ENCODE peak calls at places on chromosomes 4 and X, in five cellular contexts. W is K562, E is HCT116, V is SK-N-SH, L is GM12878. T is an unnamed sample.

GRCh38 chr4:174999407-174999806 is 81.2 kb downstream of the ADAM29 start:
- DNase-seq in W (no peak), E (no peak), L (no peak), V (no peak), T (no peak)

GRCh38 chrX:54043696-54044125 is 562 bp downstream of the PHF8 start:
- DNase-seq in W (peak), V (peak), L (no peak), E (no peak), T (no peak)

GRCh38 chrX:135543924-135544323 is 23.5 kb downstream of the INTS6L start:
- DNase-seq in W (peak), L (no peak), V (no peak), E (no peak), T (no peak)

GRCh38 chrX:69152398-69152797 is 12.9 kb downstream of the PJA1 start:
- DNase-seq in W (no peak), V (peak), E (no peak), L (no peak), T (no peak)

GRCh38 chr4:83011779-83012630 is 1.4 kb upstream of the LIN54 start:
- DNase-seq in L (no peak), W (no peak), V (no peak), E (no peak), T (no peak)

GRCh38 chr4:140856692-140857091 is 100.5 kb upstream of the TBC1D9 start:
- DNase-seq in L (no peak), E (peak), V (no peak), W (no peak), T (no peak)

GRCh38 chrX:101206471-101206870 is 13.1 kb upstream of the DRP2 start:
- DNase-seq in W (peak), E (peak), L (no peak), V (peak), T (peak)

GRCh38 chrX:35726176-35726575 is 72.0 kb upstream of the MAGEB16 start:
- DNase-seq in E (no peak), W (no peak), V (no peak), L (no peak), T (no peak)

GRCh38 chr4:173001571-173001970 is 167.0 kb upstream of the GALNT7 start:
- DNase-seq in V (no peak), L (no peak), W (no peak), E (no peak), T (no peak)

GRCh38 chrX:54180403-54180802 is 2.7 kb downstream of the FAM120C start:
- DNase-seq in E (no peak), W (no peak), V (no peak), L (no peak), T (no peak)

GRCh38 chr4:17854076-17854475 is 43.3 kb downstream of the NCAPG start:
- DNase-seq in W (no peak), E (no peak), V (no peak), L (no peak), T (no peak)

GRCh38 chr4:147110968-147111367 is 165.3 kb upstream of the TTC29 start:
- DNase-seq in V (peak), E (no peak), L (no peak), W (no peak), T (no peak)

GRCh38 chr4:156146581-156146980 is 192.9 kb upstream of the CTSO start:
- DNase-seq in V (no peak), W (no peak), E (no peak), L (no peak), T (no peak)

DNA sequence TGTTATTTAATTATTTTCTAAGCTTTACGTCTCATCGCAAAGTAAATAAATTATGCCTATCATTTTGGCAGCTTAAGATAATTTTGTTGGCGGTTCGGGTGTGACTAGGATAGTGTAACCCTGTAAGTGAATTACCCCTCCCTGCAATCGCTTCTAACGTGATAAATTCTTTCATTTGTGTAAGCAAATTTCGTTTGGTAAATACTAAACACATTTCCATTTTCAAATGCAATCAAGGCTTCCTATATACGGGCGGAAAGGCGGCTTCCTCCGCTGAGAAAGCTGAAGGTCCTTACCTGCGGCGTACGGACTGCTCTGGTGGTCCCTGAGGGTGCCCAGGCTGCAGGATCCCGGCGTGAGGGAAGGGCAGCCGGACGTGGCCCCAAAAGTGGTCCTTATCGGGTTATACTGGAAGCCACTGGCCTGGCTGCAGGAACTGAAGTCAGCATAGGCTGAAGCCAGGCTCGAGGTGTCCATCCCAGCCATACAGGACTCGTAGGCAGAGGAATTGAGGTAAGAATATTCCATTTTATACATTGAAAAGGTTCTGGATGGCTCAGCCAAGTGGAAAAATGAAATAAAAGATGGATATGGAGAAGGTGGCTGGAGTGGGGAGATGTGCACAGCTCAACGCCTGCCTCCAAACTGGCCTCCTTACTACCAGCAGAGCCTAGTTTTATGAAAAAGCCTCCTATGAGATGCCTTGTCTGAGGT is at the start of gene PHOX2B:
- DNase-seq in V (peak), E (no peak), L (no peak), W (no peak), T (no peak)
- TF ChIP-seq SIN3A in V (no peak), E (no peak), L (no peak), W (no peak), T (no peak)

GRCh38 chr4:81818385-81818784 is 346.7 kb upstream of the RASGEF1B start:
- DNase-seq in V (no peak), L (no peak), E (no peak), W (no peak), T (no peak)

GRCh38 chr4:81811562-81812293 is 340.0 kb upstream of the RASGEF1B start:
- DNase-seq in W (no peak), V (no peak), E (no peak), L (no peak), T (no peak)

GRCh38 chr4:81816362-81816761 is 344.7 kb upstream of the RASGEF1B start:
- DNase-seq in E (no peak), W (no peak), V (no peak), L (no peak), T (no peak)

DNA sequence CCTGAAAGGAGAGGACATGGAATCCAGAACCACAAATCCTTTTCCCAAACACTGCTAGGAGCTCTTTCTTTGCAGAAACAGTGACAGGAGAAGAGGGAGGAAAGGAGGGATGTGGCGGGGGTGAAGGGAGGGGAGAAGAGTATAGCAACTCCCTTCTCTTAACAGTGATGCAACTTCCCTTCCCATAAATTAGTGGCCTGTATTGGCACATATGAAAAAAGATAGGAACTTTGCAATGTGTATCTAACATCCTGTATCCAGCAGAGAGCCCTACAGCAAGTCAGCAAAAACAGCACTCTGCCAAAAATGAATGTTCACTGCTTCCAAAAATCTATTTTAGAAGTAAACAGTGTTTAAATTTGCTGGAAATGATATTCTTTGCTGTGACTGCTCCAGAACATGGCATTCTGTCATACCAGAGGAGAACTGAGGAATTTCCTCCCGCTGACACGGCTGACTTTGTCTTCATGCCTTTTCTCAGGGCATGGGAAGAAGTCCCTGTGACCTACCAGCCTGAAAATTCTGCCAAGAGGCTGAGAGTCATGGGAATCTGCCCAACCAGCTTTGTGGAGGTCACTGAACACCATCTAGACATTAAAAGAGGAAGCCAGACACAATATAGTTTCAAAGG is 343.3 kb upstream of the RASGEF1B start:
- DNase-seq in V (no peak), E (no peak), L (no peak), W (no peak), T (no peak)
- TF ChIP-seq SIN3A in V (no peak), E (no peak), L (no peak), W (no peak), T (no peak)

GRCh38 chr4:187354740-187355139 is 631.1 kb upstream of the FAT1 start:
- DNase-seq in V (no peak), W (no peak), E (no peak), L (no peak), T (no peak)

GRCh38 chr4:187357861-187358260 is 634.2 kb upstream of the FAT1 start:
- DNase-seq in V (no peak), W (no peak), E (no peak), L (no peak), T (no peak)

GRCh38 chr4:187362937-187363336 is 632.6 kb upstream of the ZFP42 start:
- DNase-seq in V (no peak), E (no peak), L (no peak), W (no peak), T (no peak)

GRCh38 chr4:187357045-187357643 is 633.5 kb upstream of the FAT1 start:
- DNase-seq in V (no peak), W (no peak), E (no peak), L (no peak), T (no peak)
- TF ChIP-seq SIN3A in V (no peak), W (no peak), E (no peak), L (no peak), T (no peak)

GRCh38 chr4:76851375-76851774 is 46.6 kb downstream of the SOWAHB start:
- DNase-seq in W (no peak), V (no peak), E (no peak), L (no peak), T (no peak)
- TF ChIP-seq SIN3A in W (no peak), V (no peak), E (no peak), L (no peak), T (no peak)

GRCh38 chr4:74516321-74516720 is 71.4 kb downstream of the AREG start:
- DNase-seq in L (no peak), E (no peak), W (no peak), V (no peak), T (no peak)
- TF ChIP-seq SIN3A in L (no peak), E (no peak), W (no peak), V (no peak), T (no peak)

DNA sequence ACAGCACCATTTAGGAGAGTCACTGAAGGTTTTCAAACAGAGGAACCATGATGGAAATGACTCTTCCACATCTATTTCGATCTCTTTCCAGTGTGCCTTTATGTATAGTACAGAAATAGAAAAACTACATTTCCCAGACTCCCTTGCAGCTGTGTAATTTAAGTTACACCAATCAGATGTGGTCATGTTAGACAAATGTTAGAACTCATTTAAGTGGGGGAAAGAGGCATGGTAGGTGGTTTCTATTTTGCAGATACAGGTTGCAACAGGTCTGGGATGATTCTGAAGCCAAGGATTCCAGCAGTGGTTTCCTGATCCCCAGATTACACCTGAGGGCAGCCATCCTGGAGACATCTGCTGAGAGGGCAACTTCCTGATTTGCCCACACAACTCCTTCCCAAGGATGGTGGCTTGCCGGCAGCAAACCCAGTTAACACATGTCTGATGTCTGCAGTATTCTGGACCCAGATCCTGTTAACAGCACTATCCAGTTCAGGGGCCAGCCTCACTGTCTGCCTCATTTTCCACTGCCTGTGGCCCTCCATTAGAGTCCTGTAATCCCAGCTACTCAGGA is 38.7 kb upstream of the PDK3 start:
- DNase-seq in L (no peak), W (peak), E (no peak), V (peak), T (no peak)
- TF ChIP-seq SIN3A in L (no peak), W (no peak), E (no peak), V (no peak), T (no peak)

GRCh38 chrX:97763391-97763790 is 879.7 kb downstream of the RPA4 start:
- DNase-seq in E (no peak), W (no peak), V (no peak), L (no peak), T (no peak)

GRCh38 chrX:97766496-97767095 is 882.9 kb downstream of the RPA4 start:
- DNase-seq in E (no peak), W (no peak), L (no peak), V (no peak), T (no peak)
- TF ChIP-seq SIN3A in E (no peak), W (no peak), L (no peak), V (no peak), T (no peak)

GRCh38 chr4:142519342-142519741 is 326.8 kb downstream of the INPP4B start:
- DNase-seq in W (no peak), L (no peak), E (no peak), V (peak), T (no peak)
- TF ChIP-seq SIN3A in W (no peak), L (no peak), E (no peak), V (no peak), T (no peak)

GRCh38 chr4:94468093-94468492 is 16.4 kb downstream of the PDLIM5 start:
- DNase-seq in E (no peak), W (no peak), L (no peak), V (no peak), T (no peak)

GRCh38 chr4:94475794-94476193 is 24.1 kb downstream of the PDLIM5 start:
- DNase-seq in L (no peak), W (no peak), E (no peak), V (no peak), T (no peak)

GRCh38 chr4:94466923-94467322 is 15.2 kb downstream of the PDLIM5 start:
- DNase-seq in V (no peak), E (no peak), L (no peak), W (no peak), T (no peak)

GRCh38 chr4:94469221-94469784 is 17.6 kb downstream of the PDLIM5 start:
- DNase-seq in L (no peak), E (no peak), W (no peak), V (no peak), T (no peak)

GRCh38 chr4:94472056-94472826 is 20.5 kb downstream of the PDLIM5 start:
- DNase-seq in V (no peak), L (no peak), E (no peak), W (no peak), T (no peak)
- TF ChIP-seq SIN3A in V (no peak), L (no peak), E (no peak), W (no peak), T (no peak)

GRCh38 chr4:35365186-35365585 is 879.1 kb downstream of the ARAP2 start:
- DNase-seq in L (no peak), E (no peak), V (no peak), W (no peak), T (no peak)
- TF ChIP-seq SIN3A in L (no peak), E (no peak), V (no peak), W (no peak), T (no peak)

T was measured in Panc1.